ENCODE peak calls at places on chromosomes 12 and 14, in six cellular contexts. O is GM12878, S is hepatocyte, A is upper lobe of right lung, C is cardiac muscle cell, N is transverse colon. D is an unnamed sample. For H3K36me3, the result is how much of the 10 kb centered on the place peaks cover.

GRCh38 chr12:27273114-27273513 is 29.0 kb downstream of the STK38L start:
- DNase-seq in O (no peak), S (no peak), A (no peak), C (no peak), N (no peak), D (no peak)

GRCh38 chr12:180445-180844 is 33.5 kb downstream of the SLC6A12 start:
- DNase-seq in O (peak), S (no peak), A (peak), C (no peak), N (peak), D (no peak)

GRCh38 chr12:2689879-2690278 is 104.9 kb upstream of the FKBP4 start:
- DNase-seq in O (no peak), S (no peak), A (no peak), C (no peak), N (no peak), D (no peak)

GRCh38 chr14:91255026-91255695 is 10.7 kb upstream of the GPR68 start:
- DNase-seq in O (no peak), S (no peak), A (no peak), C (no peak), N (no peak), D (no peak)

GRCh38 chr12:59040651-59041050 is 120.3 kb upstream of the LRIG3 start:
- DNase-seq in O (no peak), S (no peak), A (no peak), C (no peak), N (no peak), D (no peak)

GRCh38 chr12:113066806-113067400 is 10.4 kb downstream of the DTX1 start:
- DNase-seq in O (no peak), S (peak), A (no peak), C (no peak), N (no peak), D (no peak)

GRCh38 chr12:24483732-24484131 is 465.2 kb downstream of the BCAT1 start:
- DNase-seq in O (no peak), S (no peak), A (no peak), C (no peak), N (no peak), D (no peak)

GRCh38 chr12:114408881-114409795 is 3.2 kb upstream of the TBX5 start:
- DNase-seq in O (no peak), S (no peak), A (no peak), C (no peak), N (no peak), D (no peak)

GRCh38 chr14:33529773-33530172 is 421.1 kb downstream of the EGLN3 start:
- DNase-seq in O (no peak), S (no peak), A (no peak), C (no peak), N (no peak), D (no peak)

GRCh38 chr14:64732066-64732465 is 27.8 kb downstream of the PLEKHG3 start:
- DNase-seq in O (no peak), S (no peak), A (peak), C (no peak), N (no peak), D (peak)

GRCh38 chr12:54006700-54007220 is 2.0 kb upstream of the HOXC8 start:
- DNase-seq in O (no peak), S (peak), A (no peak), C (no peak), N (no peak), D (no peak)

GRCh38 chr14:68779761-68780323 is 13.0 kb downstream of the ZFP36L1 start:
- DNase-seq in O (no peak), S (peak), A (no peak), C (no peak), N (peak), D (no peak)

GRCh38 chr14:60640859-60641721 is 8.2 kb downstream of the SIX1 start:
- DNase-seq in O (no peak), S (no peak), A (no peak), C (no peak), N (no peak), D (no peak)

GRCh38 chr12:94151577-94151976 is 3.2 kb downstream of the PLXNC1 start:
- DNase-seq in O (no peak), S (peak), A (no peak), C (no peak), N (peak), D (no peak)

GRCh38 chr14:31934767-31935266 is 142.3 kb upstream of the ARHGAP5 start:
- DNase-seq in O (no peak), S (peak), A (no peak), C (peak), N (peak), D (no peak)

GRCh38 chr12:57489157-57489641 is 1.3 kb downstream of the MARS1 start:
- DNase-seq in O (no peak), S (no peak), A (no peak), C (no peak), N (no peak), D (no peak)

GRCh38 chr12:1840561-1840960 is 20.2 kb downstream of the LRTM2 start:
- DNase-seq in O (no peak), S (no peak), A (peak), C (no peak), N (no peak), D (peak)

GRCh38 chr12:69442894-69443293 is 27.3 kb upstream of the FRS2 start:
- DNase-seq in O (no peak), S (no peak), A (no peak), C (no peak), N (no peak), D (no peak)

GRCh38 chr12:3168775-3169221 is 91.6 kb downstream of the TSPAN9 start:
- DNase-seq in O (no peak), S (peak), A (no peak), C (no peak), N (no peak), D (peak)

GRCh38 chr12:67750528-67751183 is 102.1 kb downstream of the DYRK2 start:
- DNase-seq in O (no peak), S (no peak), A (no peak), C (no peak), N (no peak), D (no peak)

GRCh38 chr14:95895720-95896119 is 19.1 kb downstream of the TUNAR start:
- DNase-seq in O (no peak), S (peak), A (no peak), C (no peak), N (no peak), D (no peak)

GRCh38 chr12:41466762-41467270 is 278.7 kb downstream of the PDZRN4 start:
- DNase-seq in O (no peak), S (peak), A (no peak), C (peak), N (no peak), D (no peak)

GRCh38 chr12:120797677-120798642 is 72.3 kb downstream of the ACADS start:
- DNase-seq in O (peak), S (no peak), A (no peak), C (no peak), N (no peak), D (no peak)

GRCh38 chr12:96239711-96240234 is 45.6 kb downstream of the ELK3 start:
- DNase-seq in O (no peak), S (peak), A (no peak), C (peak), N (peak), D (peak)

GRCh38 chr14:58152569-58152857 is 500 bp upstream of the ARMH4 start:
- DNase-seq in O (no peak), S (no peak), A (no peak), C (peak), N (no peak), D (no peak)

GRCh38 chr14:61419201-61419600 is 97.8 kb downstream of the PRKCH start:
- DNase-seq in O (no peak), S (no peak), A (no peak), C (no peak), N (no peak), D (no peak)

GRCh38 chr12:100267603-100268281 is 765 bp downstream of the SCYL2 start:
- DNase-seq in O (no peak), S (peak), A (no peak), C (no peak), N (no peak), D (no peak)

GRCh38 chr14:105299654-105300541 is 903 bp downstream of the BRF1 start:
- DNase-seq in O (no peak), S (no peak), A (no peak), C (no peak), N (peak), D (no peak)

GRCh38 chr14:79534703-79535353 is 676.5 kb downstream of the DIO2 start:
- DNase-seq in O (no peak), S (no peak), A (no peak), C (no peak), N (no peak), D (no peak)

GRCh38 chr14:52877628-52878027 is 73.2 kb downstream of the FERMT2 start:
- DNase-seq in O (no peak), S (no peak), A (no peak), C (peak), N (no peak), D (no peak)

GRCh38 chr14:51979399-51979709 is 10.0 kb upstream of the RTRAF start:
- DNase-seq in O (no peak), S (no peak), A (no peak), C (no peak), N (no peak), D (no peak)

GRCh38 chr12:63306476-63306875 is 155.5 kb upstream of the AVPR1A start:
- DNase-seq in O (no peak), S (no peak), A (no peak), C (no peak), N (no peak), D (no peak)

GRCh38 chr12:89080797-89081470 is 271.4 kb downstream of the DUSP6 start:
- DNase-seq in O (no peak), S (no peak), A (no peak), C (no peak), N (no peak), D (no peak)

GRCh38 chr12:56169225-56169759 is 11.1 kb downstream of the MYL6 start:
- DNase-seq in O (no peak), S (no peak), A (no peak), C (no peak), N (no peak), D (no peak)
- H3K36me3 ChIP-seq in O (under half), S (under half), A (half or more), C (half or more), N (half or more), D (half or more)

GRCh38 chr14:39704581-39704980 is 272.3 kb upstream of the FBXO33 start:
- DNase-seq in O (no peak), S (no peak), A (no peak), C (no peak), N (no peak), D (no peak)
- TF ChIP-seq CTCF in O (no peak), S (peak), A (no peak), C (no peak), N (no peak), D (no peak)

GRCh38 chr12:132634411-132634990 is 15.9 kb downstream of the P2RX2 start:
- DNase-seq in O (no peak), S (no peak), A (no peak), C (no peak), N (no peak), D (no peak)
- H3K36me3 ChIP-seq in O (under half), S (under half), A (half or more), C (under half), N (under half), D (half or more)

GRCh38 chr12:74906224-74906623 is 303.4 kb downstream of the KCNC2 start:
- DNase-seq in O (no peak), S (no peak), A (no peak), C (no peak), N (no peak), D (no peak)
- TF ChIP-seq CTCF in O (no peak), S (no peak), A (no peak), C (no peak), N (no peak), D (no peak)

GRCh38 chr14:101174522-101174838 is 271.0 kb upstream of the RTL1 start:
- DNase-seq in O (no peak), S (no peak), A (peak), C (peak), N (no peak), D (no peak)

GRCh38 chr14:101176535-101177205 is 273.1 kb upstream of the RTL1 start:
- DNase-seq in O (no peak), S (no peak), A (peak), C (no peak), N (no peak), D (no peak)

GRCh38 chr14:101177301-101178055 is 274.0 kb upstream of the RTL1 start:
- DNase-seq in O (no peak), S (no peak), A (peak), C (no peak), N (no peak), D (peak)

GRCh38 chr14:101174980-101175606 is 271.6 kb upstream of the RTL1 start:
- DNase-seq in O (no peak), S (no peak), A (peak), C (no peak), N (no peak), D (no peak)

GRCh38 chr14:101175731-101176534 is 272.4 kb upstream of the RTL1 start:
- DNase-seq in O (no peak), S (no peak), A (peak), C (no peak), N (no peak), D (no peak)
- H3K36me3 ChIP-seq in O (under half), S (under half), A (under half), C (under half), N (under half), D (under half)

GRCh38 chr12:108320503-108321293 is 18.4 kb downstream of the CMKLR1 start:
- DNase-seq in O (peak), S (no peak), A (no peak), C (no peak), N (no peak), D (no peak)
- TF ChIP-seq CTCF in O (no peak), S (no peak), A (no peak), C (no peak), N (no peak), D (no peak)

DNA sequence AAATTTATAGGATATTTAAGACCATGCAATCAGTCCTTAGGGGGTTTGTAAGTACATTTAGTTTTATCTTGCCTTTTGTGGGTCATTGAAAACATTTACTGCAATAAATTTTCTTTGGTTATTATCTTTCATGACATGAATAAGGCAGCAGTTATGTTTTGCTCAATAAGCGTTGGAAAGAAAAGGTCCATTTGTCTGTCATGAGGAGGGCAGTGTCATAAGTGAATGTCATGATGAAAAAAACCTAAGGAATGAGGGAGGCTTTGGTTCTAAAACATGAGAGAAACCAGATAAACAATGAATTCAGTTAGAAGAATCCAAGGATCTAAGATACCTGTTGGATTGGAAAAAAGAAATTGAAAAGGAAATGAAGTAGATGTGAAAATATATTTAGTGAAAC is 209.4 kb downstream of the NAV3 start:
- DNase-seq in O (no peak), S (no peak), A (no peak), C (no peak), N (no peak), D (no peak)
- H3K36me3 ChIP-seq in O (under half), S (under half), A (under half), C (under half), N (under half), D (under half)

DNA sequence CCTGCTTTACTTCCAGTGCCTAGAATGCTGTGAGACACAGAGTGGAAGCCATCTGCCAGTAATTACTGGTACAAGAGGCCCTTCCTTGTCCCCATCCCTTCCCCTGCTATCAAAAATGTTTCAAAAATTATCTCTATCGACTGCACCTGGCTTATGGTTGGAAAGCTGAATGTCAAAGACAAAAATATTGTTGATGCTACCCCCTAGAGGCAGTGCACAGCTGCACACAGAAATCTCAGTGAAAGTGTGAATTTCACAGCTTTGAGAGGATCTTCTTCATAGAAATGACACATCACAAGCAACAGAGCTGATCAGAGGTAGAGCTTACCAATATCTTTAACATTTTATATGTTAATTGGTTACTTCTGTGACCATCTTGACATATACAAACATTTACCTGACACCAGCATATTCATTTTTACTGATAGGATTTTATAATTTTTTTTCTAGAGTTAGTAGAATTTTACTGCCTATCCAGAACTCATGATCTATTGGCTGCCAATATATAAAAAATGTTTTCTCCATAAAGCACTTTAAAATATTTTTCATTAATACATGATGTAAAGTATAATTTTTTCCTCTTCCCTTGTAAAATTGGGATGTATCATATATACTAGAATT is 138.0 kb downstream of the AACS start:
- DNase-seq in O (no peak), S (no peak), A (no peak), C (no peak), N (no peak), D (no peak)
- TF ChIP-seq CTCF in O (peak), S (peak), A (peak), C (peak), N (peak), D (peak)

GRCh38 chr12:104134882-104135281 is 3.1 kb downstream of the NFYB start:
- DNase-seq in O (no peak), S (no peak), A (no peak), C (peak), N (no peak), D (no peak)

GRCh38 chr12:104137175-104137901 is 672 bp downstream of the NFYB start:
- DNase-seq in O (peak), S (peak), A (peak), C (peak), N (peak), D (no peak)

GRCh38 chr12:104138747-104139186 is 757 bp upstream of the NFYB start:
- DNase-seq in O (no peak), S (peak), A (no peak), C (peak), N (peak), D (no peak)

GRCh38 chr12:104136577-104136976 is 1.4 kb downstream of the NFYB start:
- DNase-seq in O (no peak), S (no peak), A (no peak), C (no peak), N (no peak), D (no peak)

DNA sequence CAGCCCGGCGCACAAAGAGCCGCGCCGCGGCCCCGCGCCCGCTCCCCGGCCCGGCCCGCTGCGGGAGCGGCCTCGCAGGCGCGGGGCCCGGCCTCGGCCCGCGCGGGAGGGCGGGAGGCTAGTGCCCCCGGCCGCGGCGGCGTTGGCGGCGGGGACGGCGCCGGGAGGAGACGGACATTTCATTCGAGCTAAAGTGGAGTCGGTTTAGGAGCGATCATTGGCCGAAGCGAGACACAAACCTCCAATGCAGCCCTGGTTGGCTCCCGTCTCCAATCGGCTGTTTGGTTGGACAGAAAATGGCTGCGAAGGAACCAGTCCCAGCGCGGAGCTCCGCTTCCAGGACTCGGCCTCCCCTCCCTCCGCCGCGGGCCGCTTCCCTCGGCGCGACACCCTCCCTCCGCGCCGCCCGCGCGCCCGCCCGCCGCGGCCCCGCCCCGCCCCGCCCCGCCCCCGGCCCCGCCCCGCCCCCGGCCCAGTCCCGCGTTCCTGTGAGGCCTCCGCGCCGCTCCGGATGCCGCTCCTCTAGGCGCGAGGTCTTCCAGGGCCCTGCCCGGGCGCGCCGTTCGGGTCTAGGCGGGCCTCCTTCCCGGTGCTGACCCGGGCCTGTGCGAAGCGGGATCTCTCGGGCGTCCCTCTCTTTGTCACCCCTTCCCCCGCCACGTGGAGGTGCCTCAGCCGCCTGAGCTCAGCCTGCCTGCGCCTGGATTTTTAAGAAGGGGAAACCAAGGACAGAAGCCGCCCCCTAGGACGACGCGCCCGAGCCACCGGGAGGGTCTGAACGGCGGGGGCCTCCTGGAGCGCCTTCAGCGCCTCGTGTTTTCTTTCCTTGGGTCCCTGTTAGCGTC is at the start of gene NFYB:
- DNase-seq in O (peak), S (peak), A (peak), C (peak), N (peak), D (peak)
- H3K36me3 ChIP-seq in O (under half), S (under half), A (under half), C (under half), N (under half), D (under half)

D was measured in RWPE2.